ENCODE peak calls at places on chromosome 17, in eight cellular contexts. H is stomach, R is GM12891, E is transverse colon, K is vagina, S is SK-N-MC, L is endothelial cell of umbilical vein, I is spleen. B is an unnamed sample.

GRCh38 chr17:43342601-43342905 is 56.2 kb upstream of the ARL4D start:
- DNase-seq in H (no peak), K (no peak), E (no peak), I (no peak), R (no peak), L (no peak), S (no peak), B (no peak)

GRCh38 chr17:3534881-3535252 is 22.7 kb downstream of the TRPV3 start:
- DNase-seq in R (no peak), S (no peak), K (no peak), H (no peak), I (peak; percentile 63), E (no peak), L (no peak), B (no peak)

GRCh38 chr17:68175416-68175815 is 72.4 kb upstream of the AMZ2 start:
- DNase-seq in H (no peak), E (no peak), K (no peak), L (no peak), S (no peak), R (no peak), I (no peak), B (no peak)

GRCh38 chr17:14428640-14429029 is 127.8 kb downstream of the HS3ST3B1 start:
- DNase-seq in K (no peak), E (no peak), S (no peak), H (no peak), L (no peak), R (no peak), I (peak; percentile 81), B (no peak)

GRCh38 chr17:36092228-36092627 is 2.3 kb upstream of the CCL3 start:
- DNase-seq in L (no peak), E (no peak), I (no peak), K (no peak), R (no peak), H (no peak), S (no peak), B (no peak)

GRCh38 chr17:45640141-45640850 is 143.8 kb upstream of the CRHR1 start:
- DNase-seq in E (peak; percentile 68), H (peak; percentile 70), S (peak; percentile 61), I (peak; percentile 85), K (no peak), L (peak; percentile 75), R (peak; percentile 48), B (peak; percentile 68)

GRCh38 chr17:2412561-2413021 is 11.7 kb upstream of the MNT start:
- DNase-seq in I (no peak), L (peak; percentile 39), E (no peak), K (no peak), S (no peak), R (no peak), H (no peak), B (no peak)

GRCh38 chr17:52170963-52171572 is 12.6 kb upstream of the CA10 start:
- DNase-seq in R (no peak), E (no peak), S (no peak), L (no peak), K (no peak), H (peak; percentile 67), I (no peak), B (no peak)

GRCh38 chr17:72362466-72363335 is 241.9 kb downstream of the SOX9 start:
- DNase-seq in R (no peak), K (no peak), H (no peak), I (no peak), L (no peak), S (no peak), E (no peak), B (no peak)

GRCh38 chr17:37752482-37752881 is 7.6 kb upstream of the HNF1B start:
- DNase-seq in S (no peak), R (no peak), I (no peak), L (no peak), E (no peak), H (no peak), K (no peak), B (no peak)

GRCh38 chr17:51015145-51015558 is 105.5 kb downstream of the SPAG9 start:
- DNase-seq in H (no peak), K (no peak), R (no peak), I (no peak), S (no peak), L (peak; percentile 42), E (no peak), B (no peak)

GRCh38 chr17:78706271-78706915 is 75.7 kb downstream of the CYTH1 start:
- DNase-seq in E (peak; percentile 20), K (no peak), R (no peak), L (no peak), S (no peak), I (no peak), H (peak; percentile 26), B (no peak)

GRCh38 chr17:44220211-44221071 is 966 bp upstream of the UBTF start:
- DNase-seq in I (peak; percentile 92), R (no peak), S (no peak), H (peak; percentile 52), L (peak; percentile 35), E (peak; percentile 42), K (no peak), B (peak; percentile 56)

GRCh38 chr17:62705116-62705515 is 77.6 kb downstream of the MRC2 start:
- DNase-seq in R (no peak), L (peak; percentile 80), S (no peak), H (peak; percentile 34), I (peak; percentile 40), E (no peak), K (no peak), B (no peak)

GRCh38 chr17:82962163-82962720 is 117.2 kb upstream of the METRNL start:
- DNase-seq in K (no peak), R (no peak), I (peak; percentile 53), H (peak; percentile 17), S (no peak), L (no peak), E (no peak), B (no peak)

GRCh38 chr17:45093444-45094110 is 32.5 kb downstream of the NMT1 start:
- DNase-seq in K (peak; percentile 89), L (no peak), H (no peak), I (no peak), R (no peak), E (no peak), S (no peak), B (no peak)

GRCh38 chr17:4872786-4873185 is 26.6 kb upstream of the C17orf107 start:
- DNase-seq in K (no peak), R (no peak), H (no peak), S (no peak), L (peak; percentile 75), E (no peak), I (peak; percentile 72), B (no peak)

GRCh38 chr17:6328279-6328678 is 106.6 kb downstream of the AIPL1 start:
- DNase-seq in L (peak; percentile 33), K (no peak), I (no peak), H (no peak), R (no peak), S (no peak), E (no peak), B (no peak)

GRCh38 chr17:28335959-28336871 is 654 bp downstream of the TNFAIP1 start:
- DNase-seq in R (no peak), K (peak; percentile 90), I (peak; percentile 87), L (peak; percentile 91), H (peak; percentile 68), S (no peak), E (peak; percentile 64), B (peak; percentile 76)
- TF ChIP-seq POLR2AphosphoS5 in R (no peak), K (peak; percentile 55), I (no peak), L (no peak), H (peak; percentile 82), S (no peak), E (peak; percentile 30), B (peak; percentile 14)

GRCh38 chr17:81723651-81724209 is 11.6 kb downstream of the SLC25A10 start:
- DNase-seq in E (peak; percentile 48), H (peak; percentile 61), R (no peak), L (no peak), K (no peak), S (no peak), I (no peak), B (no peak)

GRCh38 chr17:81717766-81718089 is 5.6 kb downstream of the SLC25A10 start:
- DNase-seq in I (peak; percentile 66), K (no peak), E (no peak), S (no peak), L (no peak), H (no peak), R (no peak), B (no peak)

GRCh38 chr17:81722184-81723120 is 10.4 kb downstream of the SLC25A10 start:
- DNase-seq in R (no peak), H (peak; percentile 94), E (peak; percentile 93), K (no peak), S (no peak), I (no peak), L (no peak), B (peak; percentile 85)

GRCh38 chr17:81719410-81720266 is 7.6 kb downstream of the SLC25A10 start:
- DNase-seq in E (no peak), S (no peak), R (no peak), L (no peak), I (no peak), H (no peak), K (no peak), B (no peak)

GRCh38 chr17:81720267-81721071 is 8.4 kb downstream of the SLC25A10 start:
- DNase-seq in H (no peak), S (no peak), E (no peak), R (no peak), I (no peak), L (no peak), K (no peak), B (no peak)
- TF ChIP-seq POLR2AphosphoS5 in H (no peak), S (no peak), E (no peak), R (no peak), I (no peak), L (no peak), K (no peak), B (no peak)

DNA sequence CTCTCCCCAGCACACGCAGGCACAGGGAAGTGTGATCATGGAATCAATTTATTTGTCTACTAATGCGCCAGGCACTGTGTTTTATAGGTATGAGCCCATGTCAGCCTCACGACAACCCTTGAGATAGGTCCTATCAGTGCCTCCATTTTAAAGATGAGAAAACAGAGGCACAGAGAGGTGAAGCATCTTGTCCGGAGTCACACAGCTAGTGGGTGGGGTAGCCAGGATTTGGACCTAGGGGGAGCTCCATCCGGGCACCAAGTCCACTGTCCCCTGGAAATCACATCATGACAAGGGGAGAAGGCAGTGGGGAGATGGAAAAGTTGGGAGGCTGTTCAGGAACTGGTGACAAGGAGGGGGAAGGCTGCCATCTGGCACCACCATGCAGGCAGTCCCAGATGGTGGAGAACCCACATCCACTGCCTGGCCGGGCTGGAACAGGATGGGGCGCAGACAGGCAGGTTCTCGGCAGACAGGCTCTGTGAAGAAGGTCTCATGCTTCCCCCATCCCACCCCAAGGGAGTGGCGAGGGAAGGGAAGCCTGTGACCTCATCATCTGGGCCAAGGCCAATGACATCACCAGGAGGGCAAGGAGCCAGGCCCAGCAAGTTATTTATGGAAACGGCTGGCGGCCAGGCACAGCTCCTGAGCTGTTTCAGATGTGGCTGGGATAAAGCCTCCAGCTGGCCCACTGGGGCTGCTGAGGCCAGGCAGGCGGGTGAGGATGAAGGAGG is 126.0 kb upstream of the SDK2 start:
- DNase-seq in R (no peak), S (no peak), H (peak; percentile 81), I (no peak), L (no peak), K (peak; percentile 92), E (peak; percentile 74), B (peak; percentile 68)
- TF ChIP-seq POLR2AphosphoS5 in R (no peak), S (no peak), H (peak; percentile 73), I (peak; percentile 59), L (no peak), K (peak; percentile 84), E (peak; percentile 86), B (peak; percentile 25)

DNA sequence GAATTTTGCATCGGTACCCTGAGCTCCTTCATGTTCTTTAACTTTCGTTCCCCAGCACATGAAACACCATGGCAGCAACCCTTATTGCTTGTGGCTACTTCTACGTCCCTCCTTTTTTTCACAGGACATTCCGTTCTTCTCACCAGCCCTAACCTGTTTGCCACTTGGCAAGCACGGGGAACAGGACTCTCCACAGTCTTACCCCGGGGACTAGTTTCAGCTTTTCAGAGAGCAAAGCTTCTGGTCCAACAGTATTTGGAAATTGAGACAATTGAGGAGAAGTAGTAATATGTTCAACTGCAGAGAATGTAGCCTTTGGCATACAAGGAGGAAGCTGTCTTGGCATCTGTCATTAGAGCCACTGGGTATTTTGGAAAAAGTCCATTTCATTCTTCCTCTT is 65.7 kb downstream of the MAP2K6 start:
- DNase-seq in E (no peak), L (peak; percentile 41), I (no peak), S (no peak), R (no peak), K (no peak), H (no peak), B (peak; percentile 93)
- TF ChIP-seq POLR2AphosphoS5 in E (no peak), L (no peak), I (no peak), S (no peak), R (no peak), K (no peak), H (no peak), B (no peak)

B was measured in breast epithelium.